ENCODE peak calls at places on chromosomes 2 and 18, in six cellular contexts. Y is anterior cingulate cortex; B is suprapubic skin; D is central memory CD4-positive, alpha-beta T cell; C is RWPE1; M is testis. S is an unnamed sample.

GRCh38 chr18:37489011-37489410 is 76.6 kb downstream of the CELF4 start:
- DNase-seq in Y (no peak), D (no peak), M (no peak), B (no peak), C (no peak), S (no peak)

GRCh38 chr2:127092951-127093516 is 13.9 kb downstream of the BIN1 start:
- DNase-seq in M (no peak), Y (no peak), B (no peak), D (no peak), C (peak; percentile 31), S (no peak)

GRCh38 chr2:12262681-12263436 is 453.9 kb upstream of the TRIB2 start:
- DNase-seq in B (no peak), D (peak; percentile 18), M (no peak), C (no peak), Y (no peak), S (no peak)

GRCh38 chr2:102005989-102006885 is 14.5 kb downstream of the IL1R2 start:
- DNase-seq in M (peak; percentile 78), B (no peak), Y (no peak), C (peak; percentile 36), D (no peak), S (peak; percentile 51)

GRCh38 chr2:223247136-223247535 is 195.1 kb downstream of the KCNE4 start:
- DNase-seq in M (peak; percentile 26), D (no peak), B (no peak), C (peak; percentile 36), Y (no peak), S (no peak)

GRCh38 chr2:230575640-230576324 is 136.9 kb upstream of the CAB39 start:
- DNase-seq in D (peak; percentile 27), C (no peak), B (no peak), Y (no peak), M (no peak), S (no peak)

GRCh38 chr2:217948341-217948791 is 54.4 kb downstream of the TNS1 start:
- DNase-seq in Y (no peak), M (no peak), B (peak; percentile 69), D (no peak), C (no peak), S (no peak)

GRCh38 chr18:27713727-27714080 is 463.2 kb downstream of the CDH2 start:
- DNase-seq in C (no peak), M (no peak), D (no peak), B (no peak), Y (no peak), S (no peak)

GRCh38 chr2:135072125-135072997 is 20.3 kb downstream of the RAB3GAP1 start:
- DNase-seq in Y (no peak), M (no peak), D (no peak), C (no peak), B (no peak), S (no peak)

GRCh38 chr2:63821396-63821795 is 20.3 kb upstream of the UGP2 start:
- DNase-seq in Y (no peak), D (no peak), M (no peak), B (no peak), C (no peak), S (no peak)

GRCh38 chr2:239033801-239034560 is 186.1 kb downstream of the TWIST2 start:
- DNase-seq in B (peak; percentile 70), C (no peak), D (no peak), Y (no peak), M (no peak), S (no peak)

S was measured in right cardiac atrium.